ENCODE peak calls at places on chromosomes 13 and 19, in six cellular contexts. N, Y, A, K, L and Q are unnamed samples. For H3K4me1, the result is how much of the 10 kb centered on the place peaks cover.

GRCh38 chr13:23637813-23638212 is 67.6 kb downstream of the TNFRSF19 start:
- DNase-seq in N (no peak), Y (no peak), A (no peak), K (no peak), L (no peak), Q (no peak)

GRCh38 chr13:57633950-57634828 is 2.6 kb downstream of the PCDH17 start:
- DNase-seq in N (no peak), Y (no peak), A (no peak), K (peak), L (no peak), Q (peak)

GRCh38 chr13:46553521-46553885 is 533 bp downstream of the LRCH1 start:
- DNase-seq in N (no peak), Y (no peak), A (peak), K (peak), L (no peak), Q (peak)

GRCh38 chr19:1923319-1923718 is 17.7 kb upstream of the CSNK1G2 start:
- DNase-seq in N (no peak), Y (no peak), A (no peak), K (no peak), L (no peak), Q (no peak)

GRCh38 chr13:99009987-99010551 is 32.2 kb upstream of the DOCK9 start:
- DNase-seq in N (no peak), Y (no peak), A (no peak), K (no peak), L (no peak), Q (no peak)

GRCh38 chr19:19721896-19722295 is 11.0 kb downstream of the ZNF14 start:
- DNase-seq in N (no peak), Y (no peak), A (no peak), K (no peak), L (no peak), Q (no peak)

GRCh38 chr19:55472463-55472862 is 4.0 kb upstream of the ZNF628 start:
- DNase-seq in N (no peak), Y (no peak), A (no peak), K (no peak), L (peak), Q (no peak)

GRCh38 chr13:46184277-46184699 is 2.3 kb upstream of the LCP1 start:
- DNase-seq in N (peak), Y (no peak), A (peak), K (peak), L (peak), Q (no peak)

GRCh38 chr13:48733739-48734329 is 80.1 kb downstream of the CYSLTR2 start:
- DNase-seq in N (no peak), Y (no peak), A (no peak), K (no peak), L (no peak), Q (no peak)

GRCh38 chr19:30686252-30686762 is 314.1 kb downstream of the ZNF536 start:
- DNase-seq in N (no peak), Y (no peak), A (no peak), K (peak), L (no peak), Q (no peak)

GRCh38 chr13:106520205-106521004 is 15.1 kb downstream of the EFNB2 start:
- DNase-seq in N (no peak), Y (no peak), A (no peak), K (no peak), L (peak), Q (no peak)

GRCh38 chr19:2678043-2678671 is 24.3 kb downstream of the GNG7 start:
- DNase-seq in N (no peak), Y (no peak), A (no peak), K (no peak), L (no peak), Q (no peak)

GRCh38 chr13:109778102-109778542 is 8.3 kb downstream of the IRS2 start:
- DNase-seq in N (no peak), Y (no peak), A (no peak), K (no peak), L (peak), Q (no peak)

DNA sequence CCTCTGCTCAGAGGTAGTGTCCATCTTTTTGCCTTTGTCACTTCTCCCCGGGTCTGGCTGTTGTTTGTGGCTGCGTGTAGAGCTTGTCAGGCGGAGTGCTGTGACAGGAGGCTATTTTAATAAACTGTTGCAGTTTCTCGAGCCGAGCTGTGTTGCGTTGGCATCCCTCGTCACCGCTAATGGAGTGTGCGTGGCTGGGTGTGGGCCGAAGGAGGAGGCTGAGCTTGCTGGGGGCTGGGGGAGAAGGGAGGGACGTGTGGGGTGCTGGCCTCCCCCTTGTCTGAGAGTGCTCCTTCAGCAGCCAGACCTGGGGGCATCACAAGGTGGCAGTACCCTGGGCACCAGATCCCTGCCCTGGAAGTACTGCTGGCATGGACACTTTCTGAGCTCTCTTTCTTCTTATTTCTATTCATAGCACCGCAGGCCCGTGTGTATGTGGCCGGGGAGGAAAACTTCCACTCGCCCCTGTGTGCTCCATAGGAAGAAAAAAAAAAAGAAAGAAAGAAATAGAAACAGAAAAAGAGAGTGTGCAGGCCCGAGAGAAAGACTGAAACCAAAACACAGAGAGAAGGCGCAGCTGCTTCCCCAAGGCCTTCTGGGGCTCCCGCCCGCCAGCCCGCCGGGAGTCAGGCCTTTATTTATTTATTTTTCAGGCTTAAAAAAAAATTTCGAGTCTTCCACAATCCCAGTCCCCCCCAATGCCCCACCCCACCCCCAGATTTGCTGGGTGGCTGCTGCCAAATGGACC is 27.0 kb downstream of the NFIX start:
- DNase-seq in N (no peak), Y (no peak), A (no peak), K (no peak), L (no peak), Q (no peak)
- H3K4me1 ChIP-seq in N (under half), Y (under half), A (under half), K (under half), L (under half), Q (half or more)

GRCh38 chr19:5865772-5866171 is 4.6 kb downstream of the FUT5 start:
- DNase-seq in N (no peak), Y (no peak), A (no peak), K (no peak), L (no peak), Q (no peak)

GRCh38 chr19:5863030-5863665 is 7.2 kb downstream of the FUT5 start:
- DNase-seq in N (no peak), Y (no peak), A (no peak), K (no peak), L (no peak), Q (no peak)

GRCh38 chr19:5867201-5868136 is 2.9 kb downstream of the FUT5 start:
- DNase-seq in N (no peak), Y (no peak), A (peak), K (no peak), L (no peak), Q (no peak)

GRCh38 chr19:5864013-5864720 is 6.2 kb downstream of the FUT5 start:
- DNase-seq in N (no peak), Y (no peak), A (peak), K (no peak), L (no peak), Q (no peak)

GRCh38 chr19:5864725-5865486 is 5.4 kb downstream of the FUT5 start:
- DNase-seq in N (no peak), Y (no peak), A (no peak), K (no peak), L (no peak), Q (no peak)
- TF ChIP-seq CTCF in N (no peak), Y (peak), A (no peak), K (peak), L (no peak), Q (no peak)

DNA sequence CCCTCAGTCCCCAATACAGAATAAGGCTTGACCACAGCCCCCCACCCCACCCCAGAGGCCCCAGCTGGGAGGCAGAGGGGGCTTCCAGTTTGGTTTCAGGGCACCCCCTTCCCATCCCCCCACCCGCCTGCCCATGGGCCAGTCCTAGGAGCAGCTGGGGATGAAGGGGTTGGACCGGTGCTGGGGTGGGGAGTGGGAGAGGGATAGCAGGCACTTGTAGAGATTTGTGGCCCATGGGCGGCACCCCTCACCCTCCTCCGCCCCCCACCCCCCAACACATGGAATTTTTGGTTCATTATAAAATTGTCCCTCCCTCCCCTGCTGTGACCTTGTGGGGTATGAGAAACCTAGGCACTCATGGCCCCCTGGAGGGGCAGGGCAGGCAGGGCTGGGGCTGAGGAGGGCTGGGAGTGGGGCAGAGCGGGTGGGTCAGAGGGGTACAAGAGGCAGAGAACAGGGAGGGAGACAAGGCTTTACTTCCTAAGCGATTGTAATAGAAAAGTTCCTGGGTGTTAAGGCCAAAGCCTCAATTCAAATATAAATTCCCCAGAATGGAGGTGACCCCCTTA is 5.3 kb upstream of the GSK3A start:
- DNase-seq in N (no peak), Y (no peak), A (peak), K (no peak), L (no peak), Q (no peak)
- H3K4me1 ChIP-seq in N (under half), Y (under half), A (under half), K (under half), L (half or more), Q (under half)

DNA sequence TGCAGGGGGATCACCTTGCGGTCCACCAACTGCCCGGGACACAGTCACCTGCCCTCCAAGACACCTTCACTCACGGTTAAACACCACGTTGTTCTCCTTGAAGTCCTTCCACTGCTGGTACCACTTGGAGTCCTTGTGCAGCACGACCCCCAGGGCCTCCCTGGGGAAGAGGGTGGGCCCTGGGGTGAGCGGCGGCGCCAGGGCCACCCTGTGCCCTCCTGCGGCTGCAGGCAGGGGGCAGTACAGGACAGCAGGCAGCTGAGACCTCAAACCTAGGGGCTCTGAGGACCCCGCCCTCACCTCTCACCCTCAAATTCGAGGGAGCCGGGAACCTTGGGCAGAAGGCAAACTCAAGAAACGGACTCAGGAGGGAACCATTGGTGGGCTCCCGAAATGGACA is 7.5 kb upstream of the CTXN1 start:
- DNase-seq in N (no peak), Y (no peak), A (no peak), K (no peak), L (no peak), Q (no peak)
- TF ChIP-seq CTCF in N (peak), Y (no peak), A (peak), K (peak), L (no peak), Q (peak)